ENCODE peak calls at places on chromosome 7, in six cellular contexts. J is AG09319; C is AG09309; L is activated T-helper 1 cell treated with anti-CD3 and anti-CD28 coated beads, Interleukin-2, amount 50 U/mL, for 16 hours; D is dermis blood vessel endothelial cell; W is SK-MEL-5. A is an unnamed sample.

GRCh38 chr7:20954711-20955641 is 168.3 kb upstream of the SP8 start:
- DNase-seq in J (no peak), C (no peak), L (no peak), D (no peak), W (peak; percentile 50), A (no peak)

GRCh38 chr7:49099587-49100326 is 175.4 kb downstream of the CDC14C start:
- DNase-seq in J (no peak), C (no peak), L (no peak), D (no peak), W (peak; percentile 43), A (no peak)

GRCh38 chr7:91916068-91916440 is 24.6 kb upstream of the AKAP9 start:
- DNase-seq in J (no peak), C (no peak), L (no peak), D (no peak), W (no peak), A (no peak)

GRCh38 chr7:35736725-35737124 is 41.8 kb upstream of the HERPUD2 start:
- DNase-seq in J (no peak), C (no peak), L (no peak), D (no peak), W (no peak), A (no peak)

GRCh38 chr7:157335256-157335655 is 1.5 kb upstream of the DNAJB6 start:
- DNase-seq in J (no peak), C (no peak), L (no peak), D (no peak), W (no peak), A (no peak)

GRCh38 chr7:154841731-154842331 is 161.1 kb downstream of the PAXIP1 start:
- DNase-seq in J (no peak), C (no peak), L (no peak), D (no peak), W (no peak), A (no peak)

GRCh38 chr7:30327813-30328212 is 43.4 kb downstream of the ZNRF2 start:
- DNase-seq in J (no peak), C (no peak), L (no peak), D (no peak), W (no peak), A (no peak)

GRCh38 chr7:1900847-1901246 is 230.8 kb downstream of the ELFN1 start:
- DNase-seq in J (no peak), C (no peak), L (no peak), D (no peak), W (no peak), A (no peak)

GRCh38 chr7:70830426-70830825 is 301.5 kb upstream of the GALNT17 start:
- DNase-seq in J (no peak), C (no peak), L (no peak), D (no peak), W (no peak), A (no peak)

GRCh38 chr7:75858430-75858829 is 20.4 kb upstream of the RHBDD2 start:
- DNase-seq in J (no peak), C (no peak), L (no peak), D (no peak), W (no peak), A (no peak)

GRCh38 chr7:84624527-84624926 is 429.9 kb upstream of the SEMA3A start:
- DNase-seq in J (no peak), C (peak; percentile 4), L (no peak), D (no peak), W (no peak), A (no peak)

GRCh38 chr7:30707391-30708351 is 25.4 kb upstream of the CRHR2 start:
- DNase-seq in J (no peak), C (no peak), L (no peak), D (no peak), W (no peak), A (no peak)

GRCh38 chr7:25369794-25370193 is 141.5 kb upstream of the NPVF start:
- DNase-seq in J (no peak), C (no peak), L (no peak), D (no peak), W (no peak), A (no peak)

GRCh38 chr7:77327067-77327931 is 88.8 kb downstream of the GSAP start:
- DNase-seq in J (peak; percentile 20), C (peak; percentile 73), L (no peak), D (peak; percentile 33), W (no peak), A (peak; percentile 54)

GRCh38 chr7:10237306-10237705 is 736.4 kb upstream of the PHF14 start:
- DNase-seq in J (no peak), C (no peak), L (no peak), D (peak; percentile 5), W (peak; percentile 64), A (peak; percentile 56)

GRCh38 chr7:151895695-151896485 is 19.0 kb upstream of the PRKAG2 start:
- DNase-seq in J (no peak), C (no peak), L (no peak), D (no peak), W (no peak), A (no peak)

GRCh38 chr7:123437447-123437995 is 96.9 kb downstream of the IQUB start:
- DNase-seq in J (no peak), C (no peak), L (no peak), D (no peak), W (peak; percentile 71), A (no peak)

GRCh38 chr7:85659364-85659763 is 472.5 kb upstream of the SEMA3D start:
- DNase-seq in J (no peak), C (no peak), L (no peak), D (no peak), W (no peak), A (no peak)

GRCh38 chr7:39184387-39184786 is 206.7 kb downstream of the POU6F2 start:
- DNase-seq in J (no peak), C (no peak), L (no peak), D (no peak), W (peak; percentile 76), A (no peak)